ENCODE peak calls at places on chromosomes 11 and 22, in four cellular contexts. I is HFFc6, B is fibroblast of mammary gland, N is anterior cingulate cortex. W is an unnamed sample.

GRCh38 chr11:76674517-76675400 is 4.2 kb upstream of the LRRC32 start:
- DNase-seq in I (no peak), B (no peak), N (no peak), W (no peak)

GRCh38 chr11:2797181-2797711 is 88.3 kb downstream of the CDKN1C start:
- DNase-seq in I (no peak), B (no peak), N (no peak), W (no peak)

GRCh38 chr22:44305888-44306287 is 6.9 kb downstream of the SHISAL1 start:
- DNase-seq in I (no peak), B (peak; percentile 22), N (no peak), W (no peak)

GRCh38 chr11:3375552-3375951 is 3.4 kb downstream of the ZNF195 start:
- DNase-seq in I (peak; percentile 15), B (peak; percentile 85), N (no peak), W (no peak)

GRCh38 chr11:124612045-124612444 is 817 bp downstream of the PANX3 start:
- DNase-seq in I (no peak), B (no peak), N (no peak), W (no peak)

GRCh38 chr22:41245917-41246499 is 5.3 kb upstream of the CHADL start:
- DNase-seq in I (no peak), B (no peak), N (no peak), W (no peak)

GRCh38 chr11:31060880-31061279 is 308.7 kb downstream of the DCDC1 start:
- DNase-seq in I (no peak), B (peak; percentile 4), N (no peak), W (no peak)

GRCh38 chr11:45110562-45110961 is 35.9 kb upstream of the PRDM11 start:
- DNase-seq in I (peak; percentile 68), B (peak; percentile 72), N (no peak), W (peak; percentile 50)

GRCh38 chr22:37951305-37951704 is 2.1 kb downstream of the C22orf23 start:
- DNase-seq in I (no peak), B (peak; percentile 25), N (no peak), W (no peak)

GRCh38 chr22:19853879-19854777 is 546 bp downstream of the GNB1L start:
- DNase-seq in I (no peak), B (no peak), N (no peak), W (no peak)

GRCh38 chr22:38964306-38964705 is 6.9 kb downstream of the APOBEC3A start:
- DNase-seq in I (no peak), B (no peak), N (no peak), W (no peak)

GRCh38 chr11:12165237-12165875 is 55.0 kb downstream of the MICAL2 start:
- DNase-seq in I (no peak), B (no peak), N (no peak), W (no peak)

GRCh38 chr11:77547863-77548551 is 41.7 kb upstream of the AQP11 start:
- DNase-seq in I (peak; percentile 67), B (peak; percentile 77), N (no peak), W (peak; percentile 60)

GRCh38 chr11:34706709-34707461 is 86.0 kb downstream of the EHF start:
- DNase-seq in I (no peak), B (peak; percentile 5), N (no peak), W (no peak)

GRCh38 chr11:46352063-46352841 is 5.0 kb downstream of the DGKZ start:
- DNase-seq in I (no peak), B (peak; percentile 42), N (peak; percentile 49), W (peak; percentile 14)

GRCh38 chr11:7278314-7278917 is 26.7 kb downstream of the SYT9 start:
- DNase-seq in I (peak; percentile 1), B (peak; percentile 44), N (no peak), W (no peak)

GRCh38 chr11:11813288-11813962 is 28.3 kb upstream of the USP47 start:
- DNase-seq in I (peak; percentile 92), B (peak; percentile 96), N (no peak), W (no peak)

W was measured in MV-4-11.